ENCODE peak calls at places on chromosomes 11 and 22, in six cellular contexts. W, M, L, O, F and N are unnamed samples.

GRCh38 chr22:49382451-49382735 is 445.3 kb downstream of the BRD1 start:
- DNase-seq in W (peak), F (no peak), O (no peak), M (no peak), L (no peak), N (no peak)

GRCh38 chr11:58867556-58867955 is 23.1 kb upstream of the GLYATL2 start:
- DNase-seq in F (no peak), W (no peak), M (no peak), O (no peak), L (peak), N (no peak)

GRCh38 chr11:78336877-78337553 is 80.6 kb downstream of the GAB2 start:
- DNase-seq in W (no peak), L (no peak), O (no peak), M (no peak), F (no peak), N (no peak)

GRCh38 chr22:29716814-29717213 is 3.0 kb upstream of the CABP7 start:
- DNase-seq in L (peak), M (peak), W (no peak), F (no peak), O (no peak), N (peak)

GRCh38 chr11:1783725-1784529 is 20.2 kb upstream of the CTSD start:
- DNase-seq in F (no peak), L (no peak), W (no peak), O (no peak), M (no peak), N (no peak)

GRCh38 chr11:56296877-56297276 is 4.8 kb upstream of the OR8H1 start:
- DNase-seq in O (no peak), F (peak), W (no peak), L (no peak), M (no peak), N (no peak)

GRCh38 chr22:35921777-35922176 is 106.8 kb downstream of the RBFOX2 start:
- DNase-seq in F (no peak), M (peak), W (peak), L (peak), O (peak), N (peak)

GRCh38 chr11:127859941-127860354 is 727.4 kb downstream of the ETS1 start:
- DNase-seq in F (peak), L (no peak), M (no peak), O (no peak), W (no peak), N (no peak)

GRCh38 chr11:78200553-78200952 is 11.8 kb downstream of the USP35 start:
- DNase-seq in F (no peak), L (no peak), W (no peak), M (no peak), O (no peak), N (no peak)

GRCh38 chr22:41028841-41029240 is 63.6 kb upstream of the EP300 start:
- DNase-seq in M (peak), L (peak), W (no peak), O (peak), F (no peak), N (no peak)

GRCh38 chr22:29912141-29912540 is 29.2 kb downstream of the MTMR3 start:
- DNase-seq in M (no peak), O (no peak), L (no peak), F (no peak), W (no peak), N (no peak)

GRCh38 chr11:88266919-88267318 is 70.6 kb downstream of the CTSC start:
- DNase-seq in W (no peak), M (no peak), L (no peak), F (no peak), O (no peak), N (no peak)

GRCh38 chr11:66728760-66729385 is at the start of gene SPTBN2:
- DNase-seq in M (peak), F (no peak), W (no peak), L (no peak), O (no peak), N (no peak)

GRCh38 chr11:82927264-82927880 is 25.8 kb downstream of the DDIAS start:
- DNase-seq in L (peak), O (peak), M (peak), F (peak), W (no peak), N (peak)

GRCh38 chr11:67373916-67374570 is 645 bp upstream of the CLCF1 start:
- DNase-seq in O (peak), M (peak), W (peak), F (no peak), L (peak), N (peak)

GRCh38 chr22:24390576-24390975 is 36.8 kb upstream of the ADORA2A start:
- DNase-seq in W (no peak), O (no peak), F (no peak), L (no peak), M (no peak), N (no peak)

GRCh38 chr11:126526471-126526870 is 171.0 kb downstream of the ST3GAL4 start:
- DNase-seq in F (no peak), M (no peak), O (no peak), W (no peak), L (no peak), N (no peak)

GRCh38 chr11:106271126-106271525 is 193.7 kb downstream of the AASDHPPT start:
- DNase-seq in F (no peak), O (no peak), L (no peak), M (no peak), W (no peak), N (no peak)

GRCh38 chr11:111935331-111936044 is 1.7 kb upstream of the DIXDC1 start:
- DNase-seq in O (no peak), L (no peak), F (no peak), M (no peak), W (peak), N (no peak)

GRCh38 chr22:30887861-30888260 is 80.7 kb downstream of the MORC2 start:
- DNase-seq in L (no peak), M (no peak), O (no peak), W (no peak), F (no peak), N (no peak)

GRCh38 chr11:102757823-102758549 is 22.4 kb downstream of the MMP10 start:
- DNase-seq in W (no peak), L (peak), M (no peak), F (no peak), O (no peak), N (no peak)

GRCh38 chr11:86091566-86091965 is 22.7 kb upstream of the PICALM start:
- DNase-seq in M (no peak), O (peak), W (no peak), F (no peak), L (no peak), N (no peak)

GRCh38 chr11:110335358-110335757 is 38.9 kb upstream of the RDX start:
- DNase-seq in F (no peak), M (no peak), L (no peak), W (no peak), O (no peak), N (no peak)

GRCh38 chr11:64032050-64032449 is 3.7 kb upstream of the FLRT1 start:
- DNase-seq in F (no peak), W (no peak), O (no peak), M (peak), L (no peak), N (no peak)

GRCh38 chr22:41782316-41782715 is 18.2 kb upstream of the CCDC134 start:
- DNase-seq in F (no peak), L (no peak), M (no peak), W (no peak), O (no peak), N (no peak)

GRCh38 chr22:28013611-28014010 is 94.6 kb upstream of the PITPNB start:
- DNase-seq in M (no peak), F (no peak), L (no peak), O (no peak), W (no peak), N (no peak)

GRCh38 chr11:113270080-113270479 is 44.3 kb upstream of the TTC12 start:
- DNase-seq in O (no peak), W (no peak), L (no peak), M (no peak), F (no peak), N (no peak)